ENCODE peak calls at places on chromosome 16, in eight cellular contexts. U is RWPE1, S is Caco-2, G is choroid plexus epithelial cell, B is fibroblast of lung, F is left ventricle myocardium inferior, K is right lobe of liver, I is progenitor cell of endocrine pancreas. Q is an unnamed sample.

GRCh38 chr16:18841833-18842525 is 40.6 kb upstream of the ARL6IP1 start:
- DNase-seq in U (no peak), S (no peak), G (no peak), B (no peak), F (no peak), K (no peak), I (no peak), Q (no peak)

GRCh38 chr16:49587511-49587910 is 213.9 kb downstream of the C16orf78 start:
- DNase-seq in U (no peak), S (no peak), G (no peak), B (peak; percentile 24), F (no peak), K (no peak), I (no peak), Q (no peak)

GRCh38 chr16:88341551-88342290 is 41.0 kb upstream of the ZNF469 start:
- DNase-seq in U (no peak), S (no peak), G (no peak), B (no peak), F (peak; percentile 7), K (no peak), I (no peak), Q (peak; percentile 80)

GRCh38 chr16:72996291-72997062 is 51.5 kb downstream of the ZFHX3 start:
- DNase-seq in U (no peak), S (peak; percentile 93), G (no peak), B (no peak), F (no peak), K (no peak), I (no peak), Q (no peak)

GRCh38 chr16:2817496-2818277 is 650 bp downstream of the PRSS21 start:
- DNase-seq in U (no peak), S (no peak), G (no peak), B (no peak), F (no peak), K (no peak), I (no peak), Q (no peak)

GRCh38 chr16:80733366-80733901 is 71.0 kb downstream of the CDYL2 start:
- DNase-seq in U (no peak), S (no peak), G (no peak), B (no peak), F (no peak), K (no peak), I (no peak), Q (no peak)

GRCh38 chr16:85029413-85029794 is 1.8 kb downstream of the KIAA0513 start:
- DNase-seq in U (peak; percentile 75), S (no peak), G (no peak), B (peak; percentile 56), F (no peak), K (no peak), I (no peak), Q (no peak)

GRCh38 chr16:85462405-85463227 is 150.5 kb upstream of the GSE1 start:
- DNase-seq in U (no peak), S (peak; percentile 52), G (no peak), B (no peak), F (peak; percentile 53), K (no peak), I (no peak), Q (no peak)

GRCh38 chr16:19228057-19228456 is 57.5 kb upstream of the CLEC19A start:
- DNase-seq in U (no peak), S (no peak), G (peak; percentile 2), B (peak; percentile 12), F (no peak), K (no peak), I (no peak), Q (no peak)

GRCh38 chr16:8768701-8769100 is 28.7 kb downstream of the TMEM186 start:
- DNase-seq in U (no peak), S (no peak), G (no peak), B (peak; percentile 4), F (no peak), K (no peak), I (no peak), Q (peak; percentile 61)

GRCh38 chr16:72285728-72286127 is 113.8 kb upstream of the PMFBP1 start:
- DNase-seq in U (no peak), S (no peak), G (peak; percentile 71), B (peak; percentile 20), F (no peak), K (no peak), I (no peak), Q (no peak)

GRCh38 chr16:78705694-78706093 is 606.2 kb downstream of the WWOX start:
- DNase-seq in U (peak; percentile 34), S (no peak), G (peak; percentile 34), B (peak; percentile 40), F (no peak), K (no peak), I (no peak), Q (no peak)

GRCh38 chr16:50655558-50656055 is 25.5 kb downstream of the SNX20 start:
- DNase-seq in U (no peak), S (no peak), G (no peak), B (no peak), F (no peak), K (no peak), I (no peak), Q (no peak)

GRCh38 chr16:2422123-2422867 is 7.0 kb upstream of the CCNF start:
- DNase-seq in U (no peak), S (peak; percentile 24), G (no peak), B (no peak), F (no peak), K (no peak), I (no peak), Q (peak; percentile 36)

GRCh38 chr16:56355786-56356275 is 69.5 kb downstream of the AMFR start:
- DNase-seq in U (no peak), S (peak; percentile 32), G (peak; percentile 5), B (no peak), F (peak; percentile 14), K (peak; percentile 43), I (no peak), Q (peak; percentile 81)

GRCh38 chr16:79874391-79874790 is 273.9 kb upstream of the MAF start:
- DNase-seq in U (no peak), S (no peak), G (no peak), B (no peak), F (peak; percentile 71), K (no peak), I (no peak), Q (no peak)

GRCh38 chr16:80198265-80198994 is 342.4 kb upstream of the DYNLRB2 start:
- DNase-seq in U (no peak), S (no peak), G (peak; percentile 37), B (peak; percentile 30), F (no peak), K (no peak), I (no peak), Q (no peak)

DNA sequence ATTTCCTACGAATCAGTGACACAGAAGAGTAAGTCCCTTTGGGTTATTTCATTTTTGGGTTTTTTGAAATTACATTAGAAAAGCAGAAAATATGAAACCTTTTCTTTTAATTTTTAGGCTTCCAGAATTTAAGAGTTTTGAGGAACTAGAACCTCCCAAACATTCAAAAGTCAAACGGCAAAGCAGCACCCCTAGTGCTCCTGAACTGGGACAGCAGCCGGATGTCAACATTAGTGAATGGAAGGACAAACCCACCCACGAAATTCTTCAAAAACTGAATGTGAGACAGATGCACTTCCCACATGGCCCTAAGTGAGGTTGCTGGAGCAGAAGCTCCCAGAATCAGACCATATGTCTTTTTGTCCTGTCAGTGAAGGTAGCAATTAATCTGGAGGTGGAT is 199.4 kb downstream of the PHKB start:
- DNase-seq in U (no peak), S (no peak), G (no peak), B (no peak), F (no peak), K (no peak), I (no peak), Q (no peak)
- TF ChIP-seq CTCF in U (no peak), S (no peak), G (peak; percentile 17), B (no peak), F (no peak), K (no peak), I (no peak), Q (no peak)

GRCh38 chr16:14447783-14448182 is 182.3 kb downstream of the PARN start:
- DNase-seq in U (no peak), S (no peak), G (no peak), B (no peak), F (no peak), K (no peak), I (no peak), Q (no peak)

GRCh38 chr16:14445935-14446715 is 183.9 kb downstream of the PARN start:
- DNase-seq in U (no peak), S (no peak), G (no peak), B (no peak), F (no peak), K (no peak), I (no peak), Q (no peak)

GRCh38 chr16:14449334-14449733 is 180.7 kb downstream of the PARN start:
- DNase-seq in U (no peak), S (no peak), G (no peak), B (no peak), F (no peak), K (no peak), I (no peak), Q (no peak)

GRCh38 chr16:14448874-14449273 is 181.2 kb downstream of the PARN start:
- DNase-seq in U (no peak), S (no peak), G (no peak), B (no peak), F (no peak), K (no peak), I (no peak), Q (no peak)

DNA sequence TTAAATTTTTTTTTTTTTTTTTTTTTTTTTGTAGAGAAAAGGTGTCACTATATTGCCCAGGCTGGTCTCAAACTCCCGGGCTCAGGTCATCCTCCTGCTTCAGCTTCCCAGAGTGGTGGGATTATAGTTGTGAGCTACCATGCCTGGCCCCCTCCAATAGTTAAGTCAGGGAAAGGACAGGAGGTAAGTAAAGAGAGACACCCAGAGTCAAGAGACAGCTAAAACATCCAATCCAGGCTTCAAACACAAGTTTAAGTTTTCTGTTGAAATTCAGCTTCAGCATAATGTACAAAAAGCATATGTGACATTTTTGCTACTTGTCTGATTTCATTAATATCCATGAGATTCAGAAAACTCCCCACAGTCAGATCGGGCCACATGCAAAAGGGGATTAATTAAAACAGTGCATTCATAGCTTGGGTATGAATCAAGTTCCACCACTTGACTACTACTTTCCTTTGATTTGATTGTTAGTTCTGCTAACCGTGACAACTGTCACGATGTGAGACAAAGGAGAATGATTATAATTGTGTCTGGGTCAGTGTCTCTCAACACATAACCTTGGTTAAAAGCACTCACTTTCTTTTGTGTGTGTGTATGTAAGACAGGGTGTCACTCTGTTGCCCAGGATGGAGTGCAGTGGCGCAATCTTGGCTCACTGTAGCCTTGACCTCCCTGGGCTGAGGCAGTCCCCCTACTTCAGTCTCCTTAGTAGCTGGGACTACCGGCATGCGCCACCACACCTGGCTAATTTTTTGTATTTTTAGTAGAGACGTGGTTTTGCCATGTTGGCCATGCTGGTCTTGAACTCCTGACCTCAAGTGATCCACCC is 184.9 kb downstream of the PARN start:
- DNase-seq in U (no peak), S (no peak), G (no peak), B (no peak), F (no peak), K (no peak), I (no peak), Q (no peak)
- TF ChIP-seq CTCF in U (no peak), S (no peak), G (no peak), B (no peak), F (no peak), K (no peak), I (no peak), Q (peak; percentile 21)

GRCh38 chr16:57535680-57536305 is 578 bp downstream of the CCDC102A start:
- DNase-seq in U (peak; percentile 99), S (peak; percentile 97), G (peak; percentile 92), B (peak; percentile 90), F (peak; percentile 96), K (peak; percentile 91), I (peak; percentile 92), Q (no peak)
- TF ChIP-seq CTCF in U (no peak), S (peak; percentile 21), G (no peak), B (no peak), F (peak; percentile 44), K (peak; percentile 25), I (peak; percentile 27), Q (peak; percentile 49)

GRCh38 chr16:55048745-55049144 is 118.1 kb downstream of the IRX5 start:
- DNase-seq in U (no peak), S (no peak), G (no peak), B (no peak), F (no peak), K (no peak), I (no peak), Q (no peak)
- TF ChIP-seq CTCF in U (no peak), S (no peak), G (no peak), B (no peak), F (no peak), K (no peak), I (no peak), Q (no peak)

Q was measured in chondrocyte.